ENCODE peak calls at places on chromosomes 2 and 18, in four cellular contexts. One of them, this sample, is unnamed.

GRCh38 chr2:69305712-69306611 is 81.1 kb downstream of the GFPT1 start:
- DNase-seq in left ventricle myocardium inferior: peak
- DNase-seq in activated B cell treated with CpG ODN at 0.5 μM for 24 hours: no peak
- DNase-seq in AG04450: no peak
- DNase-seq in this sample: no peak

GRCh38 chr2:192137451-192137850 is 57.3 kb downstream of the TMEFF2 start:
- DNase-seq in activated B cell treated with CpG ODN at 0.5 μM for 24 hours: no peak
- DNase-seq in AG04450: no peak
- DNase-seq in left ventricle myocardium inferior: no peak
- DNase-seq in this sample: no peak

GRCh38 chr2:157497603-157498314 is 53.9 kb upstream of the CYTIP start:
- DNase-seq in activated B cell treated with CpG ODN at 0.5 μM for 24 hours: no peak
- DNase-seq in left ventricle myocardium inferior: no peak
- DNase-seq in AG04450: no peak
- DNase-seq in this sample: peak

GRCh38 chr2:47028846-47029560 is 113.4 kb upstream of the MCFD2 start:
- DNase-seq in activated B cell treated with CpG ODN at 0.5 μM for 24 hours: no peak
- DNase-seq in left ventricle myocardium inferior: no peak
- DNase-seq in AG04450: no peak
- DNase-seq in this sample: no peak

GRCh38 chr2:75489682-75490180 is 71.0 kb downstream of the EVA1A start:
- DNase-seq in activated B cell treated with CpG ODN at 0.5 μM for 24 hours: no peak
- DNase-seq in AG04450: no peak
- DNase-seq in left ventricle myocardium inferior: no peak
- DNase-seq in this sample: no peak

GRCh38 chr18:40056085-40056484 is 1898.9 kb upstream of the PIK3C3 start:
- DNase-seq in activated B cell treated with CpG ODN at 0.5 μM for 24 hours: no peak
- DNase-seq in left ventricle myocardium inferior: peak
- DNase-seq in AG04450: no peak
- DNase-seq in this sample: no peak

GRCh38 chr18:11909597-11910026 is 1.5 kb upstream of the MPPE1 start:
- DNase-seq in activated B cell treated with CpG ODN at 0.5 μM for 24 hours: no peak
- DNase-seq in AG04450: no peak
- DNase-seq in left ventricle myocardium inferior: no peak
- DNase-seq in this sample: no peak

GRCh38 chr2:231386446-231386845 is 9.1 kb upstream of the B3GNT7 start:
- DNase-seq in left ventricle myocardium inferior: no peak
- DNase-seq in activated B cell treated with CpG ODN at 0.5 μM for 24 hours: no peak
- DNase-seq in AG04450: peak
- DNase-seq in this sample: no peak

GRCh38 chr2:107437807-107438206 is 388.9 kb upstream of the RGPD4 start:
- DNase-seq in AG04450: no peak
- DNase-seq in activated B cell treated with CpG ODN at 0.5 μM for 24 hours: no peak
- DNase-seq in left ventricle myocardium inferior: no peak
- DNase-seq in this sample: no peak

GRCh38 chr2:238241970-238242369 is 2.1 kb upstream of the HES6 start:
- DNase-seq in AG04450: no peak
- DNase-seq in left ventricle myocardium inferior: no peak
- DNase-seq in activated B cell treated with CpG ODN at 0.5 μM for 24 hours: no peak
- DNase-seq in this sample: no peak

GRCh38 chr2:178997477-178997876 is 52.5 kb downstream of the CCDC141 start:
- DNase-seq in activated B cell treated with CpG ODN at 0.5 μM for 24 hours: no peak
- DNase-seq in left ventricle myocardium inferior: no peak
- DNase-seq in AG04450: no peak
- DNase-seq in this sample: no peak

GRCh38 chr2:88517759-88518201 is 65.3 kb upstream of the FOXI3 start:
- DNase-seq in left ventricle myocardium inferior: no peak
- DNase-seq in activated B cell treated with CpG ODN at 0.5 μM for 24 hours: no peak
- DNase-seq in AG04450: no peak
- DNase-seq in this sample: no peak

GRCh38 chr2:1553671-1554295 is 140.5 kb downstream of the TPO start:
- DNase-seq in activated B cell treated with CpG ODN at 0.5 μM for 24 hours: no peak
- DNase-seq in AG04450: peak
- DNase-seq in left ventricle myocardium inferior: no peak
- DNase-seq in this sample: peak

GRCh38 chr2:237405006-237405559 is 8.9 kb downstream of the COL6A3 start:
- DNase-seq in left ventricle myocardium inferior: no peak
- DNase-seq in activated B cell treated with CpG ODN at 0.5 μM for 24 hours: no peak
- DNase-seq in AG04450: no peak
- DNase-seq in this sample: no peak

GRCh38 chr2:232415138-232415690 is 8.6 kb downstream of the ALPG start:
- DNase-seq in activated B cell treated with CpG ODN at 0.5 μM for 24 hours: no peak
- DNase-seq in AG04450: no peak
- DNase-seq in left ventricle myocardium inferior: no peak
- DNase-seq in this sample: no peak

GRCh38 chr2:127516031-127516430 is 10.3 kb downstream of the IWS1 start:
- DNase-seq in AG04450: no peak
- DNase-seq in activated B cell treated with CpG ODN at 0.5 μM for 24 hours: no peak
- DNase-seq in left ventricle myocardium inferior: peak
- DNase-seq in this sample: peak

GRCh38 chr2:226796840-226797288 is 2.8 kb downstream of the IRS1 start:
- DNase-seq in AG04450: no peak
- DNase-seq in left ventricle myocardium inferior: peak
- DNase-seq in activated B cell treated with CpG ODN at 0.5 μM for 24 hours: no peak
- DNase-seq in this sample: no peak

DNA sequence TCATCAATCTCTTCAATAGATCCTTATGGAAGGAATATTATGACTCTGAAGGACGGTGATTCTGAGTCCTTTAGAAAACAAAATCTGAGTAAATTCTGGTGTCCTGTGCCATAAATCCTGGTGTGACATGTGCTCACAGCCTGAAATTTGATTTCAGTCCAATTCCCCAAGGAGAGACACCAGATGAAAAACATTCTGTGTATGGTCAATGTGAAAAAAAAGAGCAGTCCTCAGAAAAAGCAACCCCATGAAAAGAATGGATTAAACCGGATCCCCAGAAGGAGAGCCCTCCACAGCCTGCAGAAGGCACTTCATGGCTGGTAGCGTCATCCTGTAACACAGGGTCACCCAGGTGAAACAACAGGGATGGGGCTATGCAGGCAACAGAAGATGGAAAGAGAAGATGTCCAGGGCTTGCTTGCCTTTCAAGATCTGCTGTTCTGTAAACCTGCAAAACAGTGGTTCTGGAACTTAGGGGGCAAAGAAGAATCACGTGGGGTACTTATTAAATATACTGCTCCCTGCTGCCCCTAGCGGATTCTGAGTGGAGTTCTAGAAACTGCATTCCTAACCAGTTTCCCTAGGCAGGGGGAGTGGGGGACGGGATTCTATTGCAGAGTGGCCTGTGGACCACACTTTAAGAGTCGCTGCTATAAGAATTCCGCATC is 118.8 kb upstream of the ARL5A start:
- DNase-seq in left ventricle myocardium inferior: no peak
- DNase-seq in AG04450: no peak
- DNase-seq in activated B cell treated with CpG ODN at 0.5 μM for 24 hours: no peak
- DNase-seq in this sample: no peak
- TF ChIP-seq CTCF in left ventricle myocardium inferior: peak
- TF ChIP-seq CTCF in AG04450: peak
- TF ChIP-seq CTCF in activated B cell treated with CpG ODN at 0.5 μM for 24 hours: no peak
- TF ChIP-seq CTCF in this sample: peak

GRCh38 chr2:45647346-45647745 is 4.1 kb upstream of the PRKCE start:
- DNase-seq in AG04450: no peak
- DNase-seq in left ventricle myocardium inferior: no peak
- DNase-seq in activated B cell treated with CpG ODN at 0.5 μM for 24 hours: no peak
- DNase-seq in this sample: no peak

GRCh38 chr2:45646289-45646688 is 5.2 kb upstream of the PRKCE start:
- DNase-seq in activated B cell treated with CpG ODN at 0.5 μM for 24 hours: no peak
- DNase-seq in AG04450: no peak
- DNase-seq in left ventricle myocardium inferior: no peak
- DNase-seq in this sample: no peak

GRCh38 chr2:45640575-45640974 is 10.9 kb upstream of the PRKCE start:
- DNase-seq in activated B cell treated with CpG ODN at 0.5 μM for 24 hours: no peak
- DNase-seq in left ventricle myocardium inferior: no peak
- DNase-seq in AG04450: no peak
- DNase-seq in this sample: no peak

GRCh38 chr2:45643543-45644542 is 7.6 kb upstream of the PRKCE start:
- DNase-seq in activated B cell treated with CpG ODN at 0.5 μM for 24 hours: peak
- DNase-seq in left ventricle myocardium inferior: peak
- DNase-seq in AG04450: no peak
- DNase-seq in this sample: no peak

DNA sequence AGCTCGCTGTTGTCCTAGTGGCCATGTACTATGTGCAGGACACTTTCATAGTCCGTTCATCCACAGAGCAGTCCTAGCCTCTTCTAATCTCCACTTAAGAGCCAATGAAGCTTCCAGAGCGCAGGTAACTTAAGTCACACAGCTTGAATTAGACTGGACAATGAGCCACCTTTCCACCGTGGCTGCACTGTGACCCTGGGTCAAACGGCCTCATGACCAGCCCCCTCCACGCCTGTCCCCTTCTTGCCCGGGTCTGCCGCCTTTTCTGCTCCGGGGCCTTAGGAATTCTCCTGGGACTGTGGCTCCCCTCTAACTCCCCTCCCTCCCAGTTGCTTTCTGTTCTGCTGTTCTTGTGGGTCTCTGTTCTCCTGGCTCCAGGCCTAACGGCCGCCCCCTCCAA is 8.4 kb upstream of the PRKCE start:
- DNase-seq in AG04450: no peak
- DNase-seq in activated B cell treated with CpG ODN at 0.5 μM for 24 hours: no peak
- DNase-seq in left ventricle myocardium inferior: no peak
- DNase-seq in this sample: no peak
- TF ChIP-seq CTCF in AG04450: no peak
- TF ChIP-seq CTCF in activated B cell treated with CpG ODN at 0.5 μM for 24 hours: no peak
- TF ChIP-seq CTCF in left ventricle myocardium inferior: no peak
- TF ChIP-seq CTCF in this sample: no peak

GRCh38 chr2:219539295-219539788 is 4.3 kb downstream of the CHPF start:
- DNase-seq in activated B cell treated with CpG ODN at 0.5 μM for 24 hours: no peak
- DNase-seq in left ventricle myocardium inferior: no peak
- DNase-seq in AG04450: no peak
- DNase-seq in this sample: no peak

GRCh38 chr2:219539926-219540678 is 3.5 kb downstream of the CHPF start:
- DNase-seq in AG04450: no peak
- DNase-seq in activated B cell treated with CpG ODN at 0.5 μM for 24 hours: no peak
- DNase-seq in left ventricle myocardium inferior: no peak
- DNase-seq in this sample: no peak

GRCh38 chr2:219542931-219543595 is 546 bp downstream of the CHPF start:
- DNase-seq in left ventricle myocardium inferior: peak
- DNase-seq in AG04450: no peak
- DNase-seq in activated B cell treated with CpG ODN at 0.5 μM for 24 hours: no peak
- DNase-seq in this sample: no peak

GRCh38 chr2:219541611-219542180 is 1.9 kb downstream of the CHPF start:
- DNase-seq in AG04450: no peak
- DNase-seq in activated B cell treated with CpG ODN at 0.5 μM for 24 hours: peak
- DNase-seq in left ventricle myocardium inferior: peak
- DNase-seq in this sample: no peak

GRCh38 chr2:219540784-219541504 is 2.7 kb downstream of the CHPF start:
- DNase-seq in AG04450: no peak
- DNase-seq in left ventricle myocardium inferior: no peak
- DNase-seq in activated B cell treated with CpG ODN at 0.5 μM for 24 hours: no peak
- DNase-seq in this sample: no peak
- TF ChIP-seq CTCF in AG04450: no peak
- TF ChIP-seq CTCF in left ventricle myocardium inferior: no peak
- TF ChIP-seq CTCF in activated B cell treated with CpG ODN at 0.5 μM for 24 hours: no peak
- TF ChIP-seq CTCF in this sample: no peak

DNA sequence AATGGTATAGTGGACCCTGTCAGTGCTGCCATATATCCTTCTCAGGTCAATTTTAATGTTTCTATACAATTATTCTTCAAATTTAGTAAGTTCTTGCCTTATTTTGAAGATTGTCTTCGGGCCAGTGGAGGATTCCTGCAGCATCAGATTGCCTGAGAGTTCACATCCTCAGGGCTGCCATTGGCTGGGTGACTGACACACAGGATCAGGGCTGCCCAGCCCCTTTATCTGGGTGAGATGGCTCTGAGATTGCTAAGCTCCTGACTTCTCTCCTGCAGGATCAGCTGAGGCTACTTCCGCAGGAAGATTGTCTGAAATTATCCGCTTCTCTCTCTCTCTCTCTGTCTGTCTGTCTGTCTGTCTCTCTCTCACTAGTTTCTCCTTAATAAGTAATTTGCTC is 567.4 kb downstream of the TSN start:
- DNase-seq in left ventricle myocardium inferior: no peak
- DNase-seq in activated B cell treated with CpG ODN at 0.5 μM for 24 hours: no peak
- DNase-seq in AG04450: no peak
- DNase-seq in this sample: no peak
- TF ChIP-seq CTCF in left ventricle myocardium inferior: no peak
- TF ChIP-seq CTCF in activated B cell treated with CpG ODN at 0.5 μM for 24 hours: no peak
- TF ChIP-seq CTCF in AG04450: no peak
- TF ChIP-seq CTCF in this sample: no peak

DNA sequence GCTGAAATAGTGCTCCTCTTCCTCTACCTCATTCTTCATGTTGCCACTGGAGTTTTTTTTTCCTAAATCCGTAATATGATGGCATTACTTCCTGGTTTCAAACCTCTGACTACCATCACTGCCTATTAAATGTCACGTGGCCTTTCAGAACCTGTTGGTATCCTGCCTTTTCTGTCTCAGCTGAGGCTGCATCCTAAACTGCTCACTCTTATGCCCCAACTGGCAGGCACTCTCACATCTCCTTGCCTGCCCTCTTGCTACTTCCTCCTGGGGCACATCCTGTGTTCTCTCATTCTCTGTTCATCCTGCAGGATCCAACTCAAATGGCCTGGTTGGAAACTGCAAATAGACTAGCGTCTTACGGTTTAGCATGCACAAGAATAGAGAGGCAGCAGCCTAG is 468.1 kb upstream of the FANCL start:
- DNase-seq in left ventricle myocardium inferior: no peak
- DNase-seq in activated B cell treated with CpG ODN at 0.5 μM for 24 hours: no peak
- DNase-seq in AG04450: no peak
- DNase-seq in this sample: no peak
- TF ChIP-seq CTCF in left ventricle myocardium inferior: no peak
- TF ChIP-seq CTCF in activated B cell treated with CpG ODN at 0.5 μM for 24 hours: no peak
- TF ChIP-seq CTCF in AG04450: no peak
- TF ChIP-seq CTCF in this sample: no peak

This sample was measured in AG09319.